ENCODE peak calls at places on chromosomes 12 and 14, in seven cellular contexts. T is uterus, P is AG04450, G is mesenchymal stem cell, H is psoas muscle, X is prostate gland, K is Karpas-422. Z is an unnamed sample.

GRCh38 chr14:20848316-20848954 is 42.8 kb upstream of the RNASE3 start:
- DNase-seq in G (no peak), P (no peak), H (no peak), T (no peak), K (no peak), X (no peak), Z (no peak)

GRCh38 chr14:80419769-80420168 is 208.5 kb upstream of the DIO2 start:
- DNase-seq in X (no peak), H (no peak), G (no peak), P (no peak), T (no peak), K (no peak), Z (no peak)

GRCh38 chr12:100951756-100952155 is 157.2 kb downstream of the ANO4 start:
- DNase-seq in H (no peak), K (no peak), X (no peak), G (no peak), T (no peak), P (no peak), Z (no peak)

GRCh38 chr12:1845010-1845409 is 24.6 kb downstream of the LRTM2 start:
- DNase-seq in T (no peak), G (no peak), X (no peak), P (no peak), H (no peak), K (no peak), Z (no peak)

GRCh38 chr14:31127690-31128089 is 79.9 kb downstream of the HECTD1 start:
- DNase-seq in T (no peak), X (no peak), G (no peak), P (no peak), K (no peak), H (no peak), Z (no peak)

GRCh38 chr12:54375258-54375579 is 9.3 kb downstream of the ZNF385A start:
- DNase-seq in H (peak; percentile 44), G (no peak), T (no peak), P (no peak), K (no peak), X (no peak), Z (no peak)

GRCh38 chr12:130984183-130985058 is 30.7 kb downstream of the ADGRD1 start:
- DNase-seq in K (no peak), P (no peak), H (no peak), X (no peak), T (no peak), G (no peak), Z (no peak)

GRCh38 chr12:22312336-22312735 is 22.2 kb downstream of the ST8SIA1 start:
- DNase-seq in K (no peak), H (no peak), X (peak; percentile 40), G (no peak), P (no peak), T (no peak), Z (no peak)

GRCh38 chr12:119446459-119446858 is 111.9 kb downstream of the CCDC60 start:
- DNase-seq in T (no peak), X (no peak), K (peak; percentile 4), H (no peak), G (no peak), P (no peak), Z (no peak)

GRCh38 chr14:64706119-64706465 is 1.9 kb downstream of the PLEKHG3 start:
- DNase-seq in H (no peak), G (no peak), T (no peak), P (no peak), X (no peak), K (no peak), Z (no peak)

GRCh38 chr14:95204705-95205104 is 47.4 kb upstream of the DICER1 start:
- DNase-seq in P (no peak), H (no peak), K (no peak), X (no peak), T (no peak), G (no peak), Z (no peak)

GRCh38 chr14:37515761-37516160 is 79.3 kb downstream of the FOXA1 start:
- DNase-seq in X (no peak), H (no peak), T (no peak), K (no peak), P (no peak), G (no peak), Z (no peak)

GRCh38 chr14:56125772-56126411 is 7.7 kb downstream of the PELI2 start:
- DNase-seq in K (no peak), H (no peak), G (no peak), P (no peak), T (no peak), X (no peak), Z (no peak)

GRCh38 chr12:6968426-6968825 is 2.0 kb downstream of the PHB2 start:
- DNase-seq in T (no peak), H (no peak), K (no peak), G (no peak), P (no peak), X (no peak), Z (no peak)

GRCh38 chr12:109609256-109609821 is 35.7 kb downstream of the MVK start:
- DNase-seq in H (no peak), K (no peak), T (no peak), G (no peak), X (no peak), P (no peak), Z (no peak)

GRCh38 chr14:61064210-61064609 is 83.2 kb downstream of the SLC38A6 start:
- DNase-seq in K (peak; percentile 95), G (no peak), P (no peak), X (no peak), T (no peak), H (no peak), Z (no peak)

GRCh38 chr14:29788093-29788492 is 139.6 kb downstream of the PRKD1 start:
- DNase-seq in P (no peak), T (no peak), K (peak; percentile 29), H (no peak), X (no peak), G (no peak), Z (no peak)

GRCh38 chr12:65609359-65609771 is 214.9 kb upstream of the HMGA2 start:
- DNase-seq in T (no peak), K (no peak), P (peak; percentile 62), X (no peak), G (peak; percentile 48), H (no peak), Z (no peak)

GRCh38 chr12:47822386-47822785 is 2.7 kb upstream of the HDAC7 start:
- DNase-seq in X (no peak), G (no peak), P (no peak), H (peak; percentile 24), K (no peak), T (no peak), Z (no peak)

GRCh38 chr12:47821346-47821706 is 1.6 kb upstream of the HDAC7 start:
- DNase-seq in K (no peak), X (no peak), G (no peak), H (peak; percentile 27), T (no peak), P (no peak), Z (no peak)

GRCh38 chr12:47819544-47819901 is 180 bp downstream of the HDAC7 start:
- DNase-seq in H (no peak), T (no peak), G (no peak), K (no peak), P (no peak), X (no peak), Z (no peak)

GRCh38 chr12:47819902-47820630 is at the start of gene HDAC7:
- DNase-seq in G (peak; percentile 78), H (peak; percentile 92), K (peak; percentile 93), X (peak; percentile 84), P (no peak), T (peak; percentile 88), Z (peak; percentile 52)

DNA sequence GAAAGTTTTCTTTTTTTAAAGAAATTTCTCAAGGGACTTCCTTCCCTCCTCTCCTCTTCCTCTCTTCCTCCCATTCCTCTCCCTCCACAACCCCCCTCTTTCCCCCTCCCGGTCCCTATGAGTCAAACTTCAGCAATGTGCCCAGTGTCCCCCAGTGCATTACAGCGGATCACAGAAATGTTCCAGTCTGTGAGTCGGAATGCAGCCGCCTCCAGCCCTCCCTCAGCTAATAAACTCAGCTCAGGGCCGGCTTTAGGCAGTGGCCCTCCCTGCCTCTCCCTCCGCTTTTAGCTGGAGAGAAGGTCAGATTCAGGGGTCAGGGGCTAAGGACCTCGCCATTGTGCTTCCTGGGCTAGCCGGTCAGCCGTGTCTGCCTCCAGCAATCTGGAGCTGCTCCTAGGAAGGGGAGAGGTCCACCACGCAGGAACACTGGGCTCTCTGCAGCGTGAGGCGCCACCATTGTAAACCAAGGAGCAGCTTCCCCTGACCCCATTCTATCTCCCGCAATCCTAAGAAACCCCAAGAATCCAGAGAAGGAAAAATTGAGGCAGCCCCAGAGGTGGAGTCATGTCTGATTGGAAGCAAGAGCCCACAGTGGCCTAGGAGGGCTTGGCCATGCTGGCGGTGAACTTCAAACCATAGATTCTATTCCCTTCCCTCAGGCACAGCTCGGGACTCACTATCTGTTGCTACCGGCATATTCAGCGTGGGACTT is 1.1 kb upstream of the HDAC7 start:
- DNase-seq in K (no peak), G (peak; percentile 98), X (peak; percentile 83), H (peak; percentile 91), T (peak; percentile 88), P (peak; percentile 88), Z (no peak)
- H3K9me3 ChIP-seq in K (no peaks in the 10 kb centered on the region), G (no peaks in the 10 kb centered on the region), X (no peaks in the 10 kb centered on the region), H (no peaks in the 10 kb centered on the region), T (no peaks in the 10 kb centered on the region), P (no peaks in the 10 kb centered on the region), Z (no peaks in the 10 kb centered on the region)

GRCh38 chr14:105891221-105891602 is 364.8 kb downstream of the TMEM121 start:
- DNase-seq in H (peak; percentile 27), T (peak; percentile 9), P (no peak), X (no peak), K (no peak), G (no peak), Z (peak; percentile 5)
- H3K9me3 ChIP-seq in H (no peaks in the 10 kb centered on the region), T (no peaks in the 10 kb centered on the region), P (peaks cover 82% of the 10 kb centered on the region), X (no peaks in the 10 kb centered on the region), K (no peaks in the 10 kb centered on the region), G (no peaks in the 10 kb centered on the region), Z (no peaks in the 10 kb centered on the region)

DNA sequence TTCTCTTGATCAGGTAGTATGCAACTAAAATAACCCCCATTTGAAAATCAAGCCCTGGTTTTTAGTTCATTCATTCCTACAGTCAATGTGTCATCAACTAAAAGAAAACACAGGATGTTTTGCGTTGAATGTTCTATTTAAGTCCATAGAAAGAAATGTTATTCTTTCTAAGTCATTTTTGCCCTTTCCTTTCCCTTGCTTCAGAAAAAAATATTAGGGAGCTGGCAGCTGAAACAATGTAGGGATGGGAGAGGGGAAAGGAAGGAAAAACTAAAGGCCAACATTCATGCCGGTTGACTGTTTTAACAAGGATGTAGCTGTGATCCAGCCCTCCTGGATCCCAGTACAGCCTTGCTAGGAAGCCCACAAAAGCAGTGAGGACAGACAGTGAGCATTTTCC is 155.1 kb downstream of the BTG1 start:
- DNase-seq in T (no peak), H (no peak), X (no peak), G (no peak), P (no peak), K (no peak), Z (no peak)
- H3K9me3 ChIP-seq in T (no peaks in the 10 kb centered on the region), H (no peaks in the 10 kb centered on the region), X (no peaks in the 10 kb centered on the region), G (no peaks in the 10 kb centered on the region), P (no peaks in the 10 kb centered on the region), K (no peaks in the 10 kb centered on the region), Z (no peaks in the 10 kb centered on the region)

GRCh38 chr14:105797546-105797945 is 271.2 kb downstream of the TMEM121 start:
- DNase-seq in P (no peak), T (no peak), X (no peak), H (no peak), K (no peak), G (no peak), Z (no peak)

DNA sequence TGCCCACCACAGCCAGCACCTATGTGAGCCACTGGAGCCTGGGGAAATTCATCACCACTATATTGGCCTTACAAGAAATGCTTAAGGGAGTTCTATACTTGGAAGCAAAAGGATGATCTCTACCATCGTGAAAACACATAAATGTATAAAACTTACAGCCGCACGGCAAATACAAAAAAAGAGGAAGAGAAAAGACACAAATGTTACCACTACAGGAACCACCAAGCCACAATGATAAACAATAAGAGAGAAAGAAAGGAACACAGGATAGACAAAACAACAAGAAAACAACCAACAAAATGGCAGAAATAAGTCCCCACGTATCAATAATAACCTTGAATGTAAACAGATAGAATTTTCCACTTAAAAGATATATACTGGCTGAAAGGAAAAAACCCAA is 267.5 kb downstream of the TMEM121 start:
- DNase-seq in X (no peak), K (no peak), G (no peak), P (no peak), T (no peak), H (no peak), Z (no peak)
- H3K9me3 ChIP-seq in X (no peaks in the 10 kb centered on the region), K (no peaks in the 10 kb centered on the region), G (peaks cover 19% of the 10 kb centered on the region), P (peaks cover 42% of the 10 kb centered on the region), T (peaks cover 4% of the 10 kb centered on the region), H (peaks cover 4% of the 10 kb centered on the region), Z (no peaks in the 10 kb centered on the region)